ENCODE peak calls at places on chromosomes 5 and 9, in four cellular contexts. P is activated CD8-positive, alpha-beta T cell treated with anti-CD3 and anti-CD28 coated beads, Interleukin-2, amount 10 ng/mL, durations not matched to agents 7 days and 5 days; A is CD4-positive, alpha-beta memory T cell; X is stimulated activated CD8-positive, alpha-beta memory T cell treated with anti-CD3 and anti-CD28 coated beads, Interleukin-15, amount 100 ng/mL, for 48 hours. E is an unnamed sample.

GRCh38 chr5:124806026-124806856 is 59.8 kb upstream of the ZNF608 start:
- DNase-seq in P (no peak), X (no peak), A (no peak), E (peak; percentile 84)

GRCh38 chr9:107675476-107676264 is 186.1 kb upstream of the KLF4 start:
- DNase-seq in A (no peak), P (no peak), X (no peak), E (no peak)

GRCh38 chr9:129609486-129610192 is 11.3 kb downstream of the C9orf50 start:
- DNase-seq in P (peak; percentile 75), X (no peak), A (peak; percentile 74), E (peak; percentile 40)

GRCh38 chr9:127202461-127203139 is 62.0 kb upstream of the GARNL3 start:
- DNase-seq in X (no peak), A (no peak), P (no peak), E (no peak)

GRCh38 chr5:932151-932627 is 39.5 kb downstream of the TRIP13 start:
- DNase-seq in X (no peak), A (no peak), P (no peak), E (no peak)

GRCh38 chr5:175059687-175060194 is 335.4 kb downstream of the MSX2 start:
- DNase-seq in P (peak; percentile 33), A (peak; percentile 2), X (no peak), E (no peak)

GRCh38 chr5:5881294-5881693 is 458.8 kb downstream of the ICE1 start:
- DNase-seq in P (no peak), A (no peak), X (no peak), E (no peak)

GRCh38 chr5:51226420-51226735 is 156.9 kb upstream of the ISL1 start:
- DNase-seq in P (no peak), A (no peak), X (no peak), E (no peak)

GRCh38 chr5:155027993-155028629 is 14.6 kb downstream of the KIF4B start:
- DNase-seq in P (no peak), A (no peak), X (no peak), E (no peak)

GRCh38 chr9:70679845-70680244 is 265.4 kb upstream of the KLF9 start:
- DNase-seq in P (no peak), X (no peak), A (no peak), E (no peak)

GRCh38 chr9:109107402-109108240 is 12.1 kb downstream of the TMEM245 start:
- DNase-seq in X (no peak), P (no peak), A (no peak), E (no peak)

GRCh38 chr5:11139471-11139870 is 378.4 kb upstream of the DAP start:
- DNase-seq in X (no peak), A (no peak), P (no peak), E (no peak)

GRCh38 chr5:125294844-125295243 is 548.4 kb upstream of the ZNF608 start:
- DNase-seq in P (no peak), X (no peak), A (no peak), E (no peak)

GRCh38 chr5:58040044-58040443 is 419.8 kb downstream of the PLK2 start:
- DNase-seq in A (no peak), P (no peak), X (no peak), E (peak; percentile 5)

GRCh38 chr5:148909766-148910165 is 83.4 kb downstream of the ADRB2 start:
- DNase-seq in P (no peak), A (no peak), X (no peak), E (no peak)

GRCh38 chr9:2816476-2817141 is 27.3 kb downstream of the PUM3 start:
- DNase-seq in A (no peak), X (no peak), P (no peak), E (no peak)

GRCh38 chr9:106862946-106863740 is at the start of gene ZNF462:
- DNase-seq in P (no peak), A (no peak), X (no peak), E (peak; percentile 56)

GRCh38 chr5:124580925-124581821 is 165.3 kb downstream of the ZNF608 start:
- DNase-seq in P (no peak), X (no peak), A (no peak), E (peak; percentile 36)

GRCh38 chr5:137923856-137924255 is 34.6 kb downstream of the PKD2L2 start:
- DNase-seq in P (no peak), X (no peak), A (no peak), E (no peak)

GRCh38 chr5:115857621-115858349 is 16.1 kb downstream of the AP3S1 start:
- DNase-seq in P (no peak), A (no peak), X (no peak), E (no peak)

GRCh38 chr9:1947438-1947837 is 67.7 kb upstream of the SMARCA2 start:
- DNase-seq in P (no peak), A (no peak), X (no peak), E (no peak)

GRCh38 chr5:112847306-112847705 is 13.8 kb upstream of the SRP19 start:
- DNase-seq in P (no peak), X (no peak), A (no peak), E (no peak)

GRCh38 chr9:124411514-124412227 is 3.6 kb downstream of the PSMB7 start:
- DNase-seq in P (no peak), X (no peak), A (no peak), E (no peak)

GRCh38 chr5:126961702-126962101 is 68.7 kb downstream of the MARCHF3 start:
- DNase-seq in A (no peak), X (no peak), P (no peak), E (no peak)

GRCh38 chr9:133572821-133573361 is 36.3 kb downstream of the FAM163B start:
- DNase-seq in P (no peak), A (no peak), X (no peak), E (peak; percentile 77)

GRCh38 chr5:150155258-150156032 is at the start of gene PDGFRB:
- DNase-seq in A (peak; percentile 6), P (peak; percentile 87), X (peak; percentile 29), E (peak; percentile 47)

GRCh38 chr9:12775963-12776774 is 1.3 kb downstream of the LURAP1L start:
- DNase-seq in X (no peak), A (no peak), P (no peak), E (peak; percentile 78)

GRCh38 chr5:79963261-79963977 is 27.6 kb downstream of the MTX3 start:
- DNase-seq in X (no peak), P (no peak), A (no peak), E (no peak)

GRCh38 chr9:131140550-131140949 is 15.2 kb downstream of the NUP214 start:
- DNase-seq in X (no peak), P (no peak), A (no peak), E (no peak)

GRCh38 chr5:36740259-36740898 is 134.0 kb downstream of the SLC1A3 start:
- DNase-seq in X (no peak), A (no peak), P (no peak), E (no peak)

GRCh38 chr5:132674671-132675506 is 1.1 kb downstream of the IL4 start:
- DNase-seq in A (peak; percentile 13), X (no peak), P (no peak), E (peak; percentile 19)

GRCh38 chr9:109815366-109815947 is 35.5 kb downstream of the PALM2AKAP2 start:
- DNase-seq in A (no peak), P (no peak), X (no peak), E (no peak)

GRCh38 chr5:68178579-68178978 is 37.0 kb upstream of the PIK3R1 start:
- DNase-seq in A (no peak), P (no peak), X (no peak), E (no peak)